ENCODE peak calls at places on chromosomes 4 and X, in four cellular contexts. V is endodermal cell, O is SK-N-SH, G is mammary epithelial cell. H is an unnamed sample.

GRCh38 chr4:180203349-180203748 is 2039.9 kb upstream of the TENM3 start:
- DNase-seq in O (no peak), G (no peak), V (no peak), H (no peak)

GRCh38 chr4:95537181-95537580 is 11.6 kb downstream of the UNC5C start:
- DNase-seq in V (no peak), G (peak; percentile 44), O (no peak), H (no peak)

GRCh38 chrX:27446423-27446822 is 16.7 kb downstream of the PPP4R3C start:
- DNase-seq in G (no peak), O (no peak), V (no peak), H (no peak)

GRCh38 chr4:15654556-15655222 is 468 bp downstream of the FBXL5 start:
- DNase-seq in G (peak; percentile 38), V (peak; percentile 77), O (no peak), H (no peak)

GRCh38 chrX:48492293-48492910 is 16.4 kb upstream of the PORCN start:
- DNase-seq in O (no peak), G (no peak), V (no peak), H (no peak)

GRCh38 chr4:5822617-5823016 is 70.3 kb downstream of the CRMP1 start:
- DNase-seq in O (no peak), G (no peak), V (no peak), H (no peak)

GRCh38 chr4:94519925-94520789 is 68.4 kb downstream of the PDLIM5 start:
- DNase-seq in V (no peak), O (no peak), G (no peak), H (no peak)

GRCh38 chr4:74675673-74676279 is 118.5 kb downstream of the BTC start:
- DNase-seq in O (peak; percentile 10), G (peak; percentile 60), V (no peak), H (no peak)

GRCh38 chr4:8355306-8355705 is 85.2 kb downstream of the ACOX3 start:
- DNase-seq in G (peak; percentile 60), O (no peak), V (no peak), H (peak; percentile 29)

GRCh38 chr4:84235131-84235530 is 264.0 kb downstream of the NKX6-1 start:
- DNase-seq in G (no peak), V (peak; percentile 56), O (no peak), H (no peak)

GRCh38 chrX:150410513-150410912 is 47.4 kb downstream of the MAMLD1 start:
- DNase-seq in O (no peak), G (no peak), V (no peak), H (no peak)

GRCh38 chr4:7581477-7581876 is 146.7 kb upstream of the PSAPL1 start:
- DNase-seq in O (no peak), G (no peak), V (peak; percentile 93), H (no peak)

GRCh38 chr4:82373816-82374740 is at the start of gene HNRNPD:
- DNase-seq in V (peak; percentile 100), G (peak; percentile 100), O (peak; percentile 97), H (peak; percentile 99)

GRCh38 chr4:128582319-128582948 is 227.1 kb upstream of the JADE1 start:
- DNase-seq in O (no peak), G (no peak), V (no peak), H (no peak)

GRCh38 chr4:85793256-85793655 is 318.3 kb downstream of the ARHGAP24 start:
- DNase-seq in G (no peak), O (no peak), V (no peak), H (no peak)

GRCh38 chr4:75370582-75370981 is 143.6 kb downstream of the RCHY1 start:
- DNase-seq in V (no peak), G (no peak), O (no peak), H (no peak)

GRCh38 chrX:13377537-13377936 is 57.7 kb upstream of the ATXN3L start:
- DNase-seq in G (peak; percentile 56), V (no peak), O (peak; percentile 61), H (no peak)

GRCh38 chrX:12011075-12011474 is 127.2 kb upstream of the FRMPD4 start:
- DNase-seq in G (peak; percentile 85), O (no peak), V (no peak), H (peak; percentile 12)

GRCh38 chr4:19987746-19988145 is 264.0 kb upstream of the SLIT2 start:
- DNase-seq in G (no peak), O (no peak), V (no peak), H (no peak)

GRCh38 chrX:26649534-26649933 is 433.6 kb downstream of the MAGEB5 start:
- DNase-seq in G (peak; percentile 6), O (peak; percentile 11), V (no peak), H (no peak)

GRCh38 chr4:147360301-147360700 is 120.6 kb upstream of the EDNRA start:
- DNase-seq in G (peak; percentile 74), O (no peak), V (no peak), H (no peak)

GRCh38 chr4:71941001-71941400 is 90.8 kb upstream of the NPFFR2 start:
- DNase-seq in G (peak; percentile 8), O (peak; percentile 17), V (peak; percentile 65), H (no peak)
- TF ChIP-seq CTCF in G (peak; percentile 10), O (peak; percentile 63), V (peak; percentile 81), H (peak; percentile 55)

DNA sequence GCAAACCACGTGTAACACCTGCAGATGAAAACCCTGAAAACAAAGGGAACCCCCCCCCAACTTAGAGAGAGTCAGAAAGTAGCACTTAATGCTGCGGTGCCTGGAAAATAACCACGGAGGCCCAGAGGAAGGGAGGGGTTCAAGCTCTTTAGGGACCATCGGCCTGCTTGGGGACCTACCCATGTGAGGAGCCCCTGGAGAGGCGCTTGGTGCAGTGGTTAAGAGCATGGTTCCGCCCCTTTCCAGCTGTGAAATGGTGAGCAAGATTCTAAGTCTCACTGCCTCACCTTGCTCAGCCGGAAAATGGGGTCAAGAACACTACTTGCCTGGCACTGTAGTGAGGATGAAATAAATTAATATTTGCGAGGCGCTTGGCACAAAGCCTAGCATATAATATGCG is 13.8 kb downstream of the SLC25A5 start:
- DNase-seq in O (no peak), V (no peak), G (no peak), H (no peak)
- H3K4me3 ChIP-seq in O (no peak overlapping the region), V (no peak overlapping the region), G (peak overlapping the region; percentile 18), H (peak overlapping the region; percentile 25)

GRCh38 chr4:89137695-89138094 is 26.4 kb downstream of the TIGD2 start:
- DNase-seq in O (no peak), V (peak; percentile 85), G (no peak), H (no peak)
- TF ChIP-seq CTCF in O (no peak), V (no peak), G (no peak), H (no peak)

GRCh38 chrX:97334850-97335249 is 451.1 kb downstream of the RPA4 start:
- DNase-seq in V (no peak), G (no peak), O (no peak), H (no peak)
- H3K4me3 ChIP-seq in V (no peak overlapping the region), G (no peak overlapping the region), O (no peak overlapping the region), H (no peak overlapping the region)

GRCh38 chr4:22238742-22239141 is 277.1 kb downstream of the ADGRA3 start:
- DNase-seq in O (peak; percentile 4), V (peak; percentile 72), G (no peak), H (no peak)
- TF ChIP-seq CTCF in O (peak; percentile 39), V (peak; percentile 74), G (peak; percentile 44), H (peak; percentile 15)

DNA sequence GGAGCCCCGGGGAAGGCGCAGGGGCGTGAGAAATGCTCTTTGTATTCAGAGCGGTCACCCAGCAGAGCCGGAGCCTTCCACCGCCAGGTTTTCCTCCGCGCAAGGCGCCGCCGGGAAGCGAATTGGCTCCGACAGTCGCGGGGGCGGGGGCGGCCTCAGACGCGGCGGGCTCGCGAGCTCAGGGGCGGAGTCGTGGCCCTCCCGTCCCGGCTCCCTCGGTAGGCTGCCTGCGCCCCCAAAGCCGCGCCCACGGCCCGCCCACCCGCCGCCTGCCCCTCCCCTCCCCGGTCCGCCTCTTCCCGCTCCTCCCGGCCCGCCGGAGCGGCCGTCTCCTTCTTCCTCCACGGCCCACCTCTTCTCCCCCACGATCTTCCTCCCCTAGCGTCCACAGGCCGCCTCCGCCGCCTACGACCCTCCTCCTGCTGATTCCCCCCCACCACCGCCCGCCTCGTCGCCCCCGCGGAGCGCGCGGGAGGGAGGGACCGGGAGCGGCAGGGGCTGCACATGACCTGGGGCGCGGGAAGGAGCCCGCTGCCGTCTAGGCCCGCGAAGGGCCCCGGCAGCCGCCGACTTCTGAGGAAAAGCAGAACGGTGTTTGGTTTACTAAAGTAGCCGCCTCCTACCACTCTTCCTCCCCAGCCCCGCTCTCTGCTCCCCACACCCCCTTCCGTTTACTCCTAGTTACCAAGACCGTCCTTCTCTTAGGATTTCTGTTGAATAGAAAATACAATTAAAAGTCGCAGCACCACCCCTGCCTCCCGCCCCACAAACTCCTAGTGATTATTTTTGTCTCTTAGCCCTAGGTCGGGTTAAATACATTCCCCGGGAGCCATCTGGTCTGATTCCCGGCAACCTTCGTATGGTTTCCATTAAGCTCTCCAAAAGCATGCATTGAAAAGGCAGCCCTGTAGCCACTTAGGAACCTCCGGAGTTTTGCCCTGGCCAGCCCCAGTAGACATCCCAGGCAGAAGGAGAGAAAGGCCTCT is 53.2 kb downstream of the C4orf51 start:
- DNase-seq in V (peak; percentile 97), O (peak; percentile 96), G (peak; percentile 95), H (peak; percentile 58)
- H3K4me3 ChIP-seq in V (peak overlapping the region; percentile 62), O (peak overlapping the region; percentile 52), G (peak overlapping the region; percentile 36), H (peak overlapping the region; percentile 54)

GRCh38 chr4:54228563-54229501 is at the start of gene PDGFRA:
- DNase-seq in G (no peak), O (peak; percentile 89), V (peak; percentile 53), H (no peak)
- TF ChIP-seq CTCF in G (no peak), O (no peak), V (no peak), H (no peak)

GRCh38 chrX:40172980-40173661 is 75.4 kb upstream of the BCOR start:
- DNase-seq in G (no peak), V (peak; percentile 52), O (no peak), H (no peak)

GRCh38 chrX:40171513-40172168 is 73.9 kb upstream of the BCOR start:
- DNase-seq in V (peak; percentile 72), G (no peak), O (no peak), H (no peak)

GRCh38 chrX:40172169-40172979 is 74.6 kb upstream of the BCOR start:
- DNase-seq in O (no peak), V (peak; percentile 79), G (peak; percentile 32), H (no peak)

GRCh38 chrX:40169193-40170086 is 71.7 kb upstream of the BCOR start:
- DNase-seq in G (no peak), O (peak; percentile 83), V (peak; percentile 96), H (peak; percentile 43)

GRCh38 chrX:40170830-40171512 is 73.2 kb upstream of the BCOR start:
- DNase-seq in G (no peak), O (no peak), V (peak; percentile 76), H (no peak)
- H3K4me3 ChIP-seq in G (no peak overlapping the region), O (no peak overlapping the region), V (peak overlapping the region; percentile 64), H (no peak overlapping the region)

DNA sequence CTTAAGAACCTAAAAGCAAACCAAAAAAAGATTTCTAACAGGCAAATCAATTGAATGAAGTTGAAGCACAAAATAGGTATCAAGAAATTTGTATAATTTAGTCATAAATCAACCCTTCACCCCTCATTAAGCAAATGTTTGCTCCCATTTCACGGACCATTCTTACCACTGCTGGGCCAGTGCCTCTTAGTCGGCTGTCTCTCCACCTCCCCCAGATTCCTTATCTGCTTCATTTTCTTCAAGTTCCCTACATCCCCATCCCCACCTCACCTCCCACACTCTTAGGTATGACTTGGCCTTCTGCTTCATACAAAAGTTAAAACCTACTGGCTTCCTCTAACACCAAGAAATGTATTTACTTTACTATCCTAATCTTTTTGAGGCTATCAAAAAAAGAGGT is 11.8 kb downstream of the AASDH start:
- DNase-seq in O (no peak), V (no peak), G (no peak), H (no peak)
- TF ChIP-seq CTCF in O (no peak), V (no peak), G (no peak), H (no peak)